ENCODE peak calls at places on chromosome 7, in nine cellular contexts. One of them, this sample, is unnamed.

GRCh38 chr7:75608451-75609122 is 116.5 kb downstream of the SPDYE5 start:
- DNase-seq in type B pancreatic cell: no peak
- DNase-seq in IMR-90: no peak
- DNase-seq in fibroblast of the aortic adventitia: peak; percentile 12
- DNase-seq in sigmoid colon: no peak
- DNase-seq in upper lobe of right lung: no peak
- DNase-seq in neural crest cell: no peak
- DNase-seq in BJ: no peak
- DNase-seq in AG09309: no peak
- DNase-seq in this sample: no peak

GRCh38 chr7:36526720-36527548 is 137.3 kb downstream of the ANLN start:
- DNase-seq in type B pancreatic cell: no peak
- DNase-seq in IMR-90: peak; percentile 69
- DNase-seq in fibroblast of the aortic adventitia: peak; percentile 55
- DNase-seq in sigmoid colon: no peak
- DNase-seq in upper lobe of right lung: no peak
- DNase-seq in neural crest cell: no peak
- DNase-seq in BJ: peak; percentile 20
- DNase-seq in AG09309: peak; percentile 16
- DNase-seq in this sample: peak; percentile 46

GRCh38 chr7:107779647-107780099 is 23.4 kb downstream of the SLC26A3 start:
- DNase-seq in type B pancreatic cell: no peak
- DNase-seq in IMR-90: no peak
- DNase-seq in fibroblast of the aortic adventitia: no peak
- DNase-seq in sigmoid colon: no peak
- DNase-seq in upper lobe of right lung: no peak
- DNase-seq in neural crest cell: no peak
- DNase-seq in BJ: no peak
- DNase-seq in AG09309: no peak
- DNase-seq in this sample: peak; percentile 24

GRCh38 chr7:142568430-142569097 is 180.7 kb upstream of the PRSS1 start:
- DNase-seq in type B pancreatic cell: no peak
- DNase-seq in IMR-90: peak; percentile 93
- DNase-seq in fibroblast of the aortic adventitia: peak; percentile 84
- DNase-seq in sigmoid colon: no peak
- DNase-seq in upper lobe of right lung: no peak
- DNase-seq in neural crest cell: no peak
- DNase-seq in BJ: peak; percentile 67
- DNase-seq in AG09309: peak; percentile 42
- DNase-seq in this sample: peak; percentile 74

GRCh38 chr7:122166708-122167107 is 22.7 kb upstream of the AASS start:
- DNase-seq in type B pancreatic cell: no peak
- DNase-seq in IMR-90: peak; percentile 62
- DNase-seq in fibroblast of the aortic adventitia: peak; percentile 94
- DNase-seq in sigmoid colon: no peak
- DNase-seq in upper lobe of right lung: no peak
- DNase-seq in neural crest cell: no peak
- DNase-seq in BJ: peak; percentile 40
- DNase-seq in AG09309: peak; percentile 52
- DNase-seq in this sample: peak; percentile 89

GRCh38 chr7:75617634-75618234 is 121.0 kb downstream of the HIP1 start:
- DNase-seq in type B pancreatic cell: no peak
- DNase-seq in IMR-90: no peak
- DNase-seq in fibroblast of the aortic adventitia: no peak
- DNase-seq in sigmoid colon: peak; percentile 82
- DNase-seq in upper lobe of right lung: peak; percentile 94
- DNase-seq in neural crest cell: no peak
- DNase-seq in BJ: no peak
- DNase-seq in AG09309: peak; percentile 43
- DNase-seq in this sample: peak; percentile 91

GRCh38 chr7:49850921-49851613 is 77.6 kb downstream of the VWC2 start:
- DNase-seq in type B pancreatic cell: no peak
- DNase-seq in IMR-90: no peak
- DNase-seq in fibroblast of the aortic adventitia: no peak
- DNase-seq in sigmoid colon: no peak
- DNase-seq in upper lobe of right lung: no peak
- DNase-seq in neural crest cell: no peak
- DNase-seq in BJ: no peak
- DNase-seq in AG09309: no peak
- DNase-seq in this sample: no peak

GRCh38 chr7:81183326-81183725 is 264.5 kb upstream of the SEMA3C start:
- DNase-seq in type B pancreatic cell: no peak
- DNase-seq in IMR-90: no peak
- DNase-seq in fibroblast of the aortic adventitia: no peak
- DNase-seq in sigmoid colon: no peak
- DNase-seq in upper lobe of right lung: no peak
- DNase-seq in neural crest cell: no peak
- DNase-seq in BJ: no peak
- DNase-seq in AG09309: no peak
- DNase-seq in this sample: no peak

DNA sequence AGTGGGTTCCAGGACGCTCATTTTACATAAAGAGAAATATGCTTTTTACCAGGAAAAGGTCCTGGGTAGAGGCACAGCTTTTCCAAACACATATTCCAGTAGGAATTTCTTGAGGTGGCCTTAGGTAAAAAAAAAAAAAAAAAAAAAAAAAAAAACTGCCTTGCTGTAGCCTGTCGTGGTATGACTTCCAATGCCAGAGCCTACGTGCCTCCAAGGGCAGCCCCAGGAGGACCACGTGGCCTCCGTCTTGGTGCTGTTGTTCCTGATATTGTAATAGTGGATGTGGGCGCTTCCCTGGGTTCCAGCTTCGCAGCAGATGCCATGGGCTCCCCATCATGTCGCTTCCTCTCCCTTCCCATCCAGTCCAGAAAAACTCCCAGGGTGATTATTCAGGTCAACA is 49.3 kb downstream of the PRKAG2 start:
- DNase-seq in type B pancreatic cell: no peak
- DNase-seq in IMR-90: no peak
- DNase-seq in fibroblast of the aortic adventitia: no peak
- DNase-seq in sigmoid colon: no peak
- DNase-seq in upper lobe of right lung: no peak
- DNase-seq in neural crest cell: no peak
- DNase-seq in BJ: no peak
- DNase-seq in AG09309: no peak
- DNase-seq in this sample: no peak
- TF ChIP-seq CTCF in type B pancreatic cell: no peak
- TF ChIP-seq CTCF in IMR-90: no peak
- TF ChIP-seq CTCF in fibroblast of the aortic adventitia: no peak
- TF ChIP-seq CTCF in sigmoid colon: no peak
- TF ChIP-seq CTCF in upper lobe of right lung: no peak
- TF ChIP-seq CTCF in neural crest cell: no peak
- TF ChIP-seq CTCF in BJ: no peak
- TF ChIP-seq CTCF in AG09309: no peak
- TF ChIP-seq CTCF in this sample: no peak

GRCh38 chr7:29764227-29764626 is 42.1 kb upstream of the WIPF3 start:
- DNase-seq in type B pancreatic cell: no peak
- DNase-seq in IMR-90: no peak
- DNase-seq in fibroblast of the aortic adventitia: no peak
- DNase-seq in sigmoid colon: no peak
- DNase-seq in upper lobe of right lung: no peak
- DNase-seq in neural crest cell: no peak
- DNase-seq in BJ: no peak
- DNase-seq in AG09309: no peak
- DNase-seq in this sample: no peak
- TF ChIP-seq CTCF in type B pancreatic cell: peak; percentile 28
- TF ChIP-seq CTCF in IMR-90: no peak
- TF ChIP-seq CTCF in fibroblast of the aortic adventitia: no peak
- TF ChIP-seq CTCF in sigmoid colon: no peak
- TF ChIP-seq CTCF in upper lobe of right lung: no peak
- TF ChIP-seq CTCF in neural crest cell: peak; percentile 27
- TF ChIP-seq CTCF in BJ: no peak
- TF ChIP-seq CTCF in AG09309: no peak
- TF ChIP-seq CTCF in this sample: no peak

DNA sequence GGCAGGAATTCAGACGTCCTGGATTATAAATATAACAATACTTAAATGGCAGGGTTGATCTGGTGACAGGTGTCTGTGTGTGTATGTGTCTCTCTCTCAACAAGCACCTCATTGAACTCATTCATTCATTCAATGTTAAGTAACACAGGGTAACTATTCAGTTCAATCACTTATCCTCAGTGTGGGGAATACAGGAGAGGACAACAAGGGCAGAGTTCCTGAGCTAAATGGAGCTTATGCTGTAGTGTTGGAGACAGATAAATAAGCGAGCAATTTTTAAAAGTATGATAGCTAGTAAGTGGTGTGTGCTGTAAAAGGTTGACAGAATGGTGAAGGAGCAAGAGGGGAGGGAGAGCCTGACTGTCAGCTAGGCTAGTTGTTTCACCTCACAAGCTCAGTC is 178.4 kb downstream of the DGKI start:
- DNase-seq in type B pancreatic cell: no peak
- DNase-seq in IMR-90: no peak
- DNase-seq in fibroblast of the aortic adventitia: no peak
- DNase-seq in sigmoid colon: no peak
- DNase-seq in upper lobe of right lung: no peak
- DNase-seq in neural crest cell: no peak
- DNase-seq in BJ: no peak
- DNase-seq in AG09309: no peak
- DNase-seq in this sample: no peak
- TF ChIP-seq CTCF in type B pancreatic cell: no peak
- TF ChIP-seq CTCF in IMR-90: no peak
- TF ChIP-seq CTCF in fibroblast of the aortic adventitia: no peak
- TF ChIP-seq CTCF in sigmoid colon: no peak
- TF ChIP-seq CTCF in upper lobe of right lung: no peak
- TF ChIP-seq CTCF in neural crest cell: no peak
- TF ChIP-seq CTCF in BJ: no peak
- TF ChIP-seq CTCF in AG09309: no peak
- TF ChIP-seq CTCF in this sample: no peak

DNA sequence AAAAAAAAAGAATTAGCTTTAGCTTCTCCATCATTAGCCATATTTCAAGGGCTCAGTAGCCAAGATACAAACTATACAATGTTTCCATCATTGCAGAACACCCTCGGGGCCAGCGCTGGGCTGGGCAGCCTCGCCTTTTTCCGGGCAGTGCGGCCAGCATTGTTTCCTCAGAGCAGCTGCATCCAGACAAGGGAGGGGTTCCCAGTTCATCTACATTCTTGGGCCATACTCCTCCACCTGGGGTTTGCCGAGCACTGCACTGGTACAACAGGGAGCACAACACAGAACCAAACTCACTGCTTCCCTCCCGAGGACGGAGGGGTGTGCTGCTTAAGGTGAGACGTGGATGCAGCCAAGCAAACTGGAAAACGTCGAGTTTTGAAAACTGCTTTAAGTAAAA is 2.4 kb upstream of the PKD1L1 start:
- DNase-seq in type B pancreatic cell: peak; percentile 68
- DNase-seq in IMR-90: no peak
- DNase-seq in fibroblast of the aortic adventitia: no peak
- DNase-seq in sigmoid colon: no peak
- DNase-seq in upper lobe of right lung: no peak
- DNase-seq in neural crest cell: no peak
- DNase-seq in BJ: no peak
- DNase-seq in AG09309: no peak
- DNase-seq in this sample: no peak
- TF ChIP-seq CTCF in type B pancreatic cell: no peak
- TF ChIP-seq CTCF in IMR-90: no peak
- TF ChIP-seq CTCF in fibroblast of the aortic adventitia: no peak
- TF ChIP-seq CTCF in sigmoid colon: no peak
- TF ChIP-seq CTCF in upper lobe of right lung: no peak
- TF ChIP-seq CTCF in neural crest cell: no peak
- TF ChIP-seq CTCF in BJ: no peak
- TF ChIP-seq CTCF in AG09309: no peak
- TF ChIP-seq CTCF in this sample: no peak

DNA sequence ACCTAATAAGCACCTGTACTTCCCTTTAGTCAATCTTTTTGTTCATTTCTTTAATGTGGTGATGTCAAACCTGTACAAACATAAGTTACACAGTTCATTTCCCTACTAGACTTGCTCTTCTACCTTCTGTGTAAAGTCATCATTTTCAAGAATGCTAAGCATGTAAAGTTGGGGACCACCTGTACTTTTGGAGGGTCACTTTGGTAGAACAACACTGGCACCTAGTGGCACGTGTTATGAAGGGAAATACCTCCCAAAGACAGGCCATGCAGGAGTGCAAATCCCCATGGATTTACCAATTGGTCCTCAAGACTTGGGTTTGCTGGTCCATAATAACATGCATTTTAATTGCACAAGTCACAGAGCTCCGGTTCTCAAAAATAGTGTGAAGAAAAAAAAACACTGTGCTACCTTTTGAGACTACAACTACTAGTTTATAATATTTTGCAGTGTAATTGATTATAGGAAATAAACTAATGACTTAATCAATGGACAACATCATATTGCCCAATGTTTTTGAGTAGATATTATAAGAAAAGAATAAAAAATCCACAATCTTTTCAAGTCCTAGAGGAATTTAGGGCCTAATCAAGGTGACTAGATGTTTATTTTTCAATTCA is 431.4 kb upstream of the IGFBP3 start:
- DNase-seq in type B pancreatic cell: no peak
- DNase-seq in IMR-90: peak; percentile 72
- DNase-seq in fibroblast of the aortic adventitia: peak; percentile 78
- DNase-seq in sigmoid colon: no peak
- DNase-seq in upper lobe of right lung: no peak
- DNase-seq in neural crest cell: peak; percentile 60
- DNase-seq in BJ: peak; percentile 12
- DNase-seq in AG09309: peak; percentile 23
- DNase-seq in this sample: peak; percentile 60
- TF ChIP-seq CTCF in type B pancreatic cell: peak; percentile 85
- TF ChIP-seq CTCF in IMR-90: peak; percentile 83
- TF ChIP-seq CTCF in fibroblast of the aortic adventitia: peak; percentile 74
- TF ChIP-seq CTCF in sigmoid colon: no peak
- TF ChIP-seq CTCF in upper lobe of right lung: peak; percentile 59
- TF ChIP-seq CTCF in neural crest cell: peak; percentile 91
- TF ChIP-seq CTCF in BJ: peak; percentile 62
- TF ChIP-seq CTCF in AG09309: peak; percentile 78
- TF ChIP-seq CTCF in this sample: peak; percentile 70